ENCODE peak calls at places on chromosomes 6 and 20, in eight cellular contexts. One of them, this sample, is unnamed.

GRCh38 chr6:16947461-16948159 is 154.2 kb upstream of the STMND1 start:
- DNase-seq in germinal center: no peak
- DNase-seq in mucosa of gallbladder: no peak
- DNase-seq in brain microvascular endothelial cell: peak
- DNase-seq in H1: peak
- DNase-seq in EL: peak
- DNase-seq in T follicular helper cell: no peak
- DNase-seq in neuronal stem cell: no peak
- DNase-seq in this sample: peak

GRCh38 chr6:4435981-4436445 is 300.6 kb upstream of the ECI2 start:
- DNase-seq in germinal center: no peak
- DNase-seq in mucosa of gallbladder: no peak
- DNase-seq in brain microvascular endothelial cell: no peak
- DNase-seq in H1: no peak
- DNase-seq in EL: no peak
- DNase-seq in T follicular helper cell: no peak
- DNase-seq in neuronal stem cell: no peak
- DNase-seq in this sample: no peak

GRCh38 chr6:7518853-7519252 is 22.6 kb upstream of the DSP start:
- DNase-seq in germinal center: no peak
- DNase-seq in mucosa of gallbladder: no peak
- DNase-seq in brain microvascular endothelial cell: no peak
- DNase-seq in H1: no peak
- DNase-seq in EL: no peak
- DNase-seq in T follicular helper cell: no peak
- DNase-seq in neuronal stem cell: no peak
- DNase-seq in this sample: no peak

GRCh38 chr20:53940883-53941546 is 129.4 kb downstream of the BCAS1 start:
- DNase-seq in germinal center: no peak
- DNase-seq in mucosa of gallbladder: no peak
- DNase-seq in brain microvascular endothelial cell: peak
- DNase-seq in H1: no peak
- DNase-seq in EL: peak
- DNase-seq in T follicular helper cell: no peak
- DNase-seq in neuronal stem cell: no peak
- DNase-seq in this sample: no peak

GRCh38 chr6:20770776-20771175 is 236.5 kb downstream of the CDKAL1 start:
- DNase-seq in germinal center: no peak
- DNase-seq in mucosa of gallbladder: no peak
- DNase-seq in brain microvascular endothelial cell: no peak
- DNase-seq in H1: no peak
- DNase-seq in EL: no peak
- DNase-seq in T follicular helper cell: no peak
- DNase-seq in neuronal stem cell: no peak
- DNase-seq in this sample: no peak

GRCh38 chr20:35663516-35663812 is 1.2 kb downstream of the CPNE1 start:
- DNase-seq in germinal center: no peak
- DNase-seq in mucosa of gallbladder: no peak
- DNase-seq in brain microvascular endothelial cell: peak
- DNase-seq in H1: no peak
- DNase-seq in EL: peak
- DNase-seq in T follicular helper cell: no peak
- DNase-seq in neuronal stem cell: no peak
- DNase-seq in this sample: no peak

GRCh38 chr20:9215539-9215938 is 146.7 kb downstream of the PLCB4 start:
- DNase-seq in germinal center: no peak
- DNase-seq in mucosa of gallbladder: no peak
- DNase-seq in brain microvascular endothelial cell: no peak
- DNase-seq in H1: no peak
- DNase-seq in EL: no peak
- DNase-seq in T follicular helper cell: no peak
- DNase-seq in neuronal stem cell: no peak
- DNase-seq in this sample: no peak

GRCh38 chr20:32685541-32686529 is 12.1 kb upstream of the C20orf203 start:
- DNase-seq in germinal center: no peak
- DNase-seq in mucosa of gallbladder: no peak
- DNase-seq in brain microvascular endothelial cell: peak
- DNase-seq in H1: no peak
- DNase-seq in EL: peak
- DNase-seq in T follicular helper cell: no peak
- DNase-seq in neuronal stem cell: no peak
- DNase-seq in this sample: peak

GRCh38 chr6:21953831-21954801 is 342.7 kb downstream of the PRL start:
- DNase-seq in germinal center: no peak
- DNase-seq in mucosa of gallbladder: peak
- DNase-seq in brain microvascular endothelial cell: peak
- DNase-seq in H1: no peak
- DNase-seq in EL: peak
- DNase-seq in T follicular helper cell: no peak
- DNase-seq in neuronal stem cell: no peak
- DNase-seq in this sample: no peak

GRCh38 chr6:53109612-53110011 is 39.0 kb downstream of the GCM1 start:
- DNase-seq in germinal center: no peak
- DNase-seq in mucosa of gallbladder: no peak
- DNase-seq in brain microvascular endothelial cell: no peak
- DNase-seq in H1: no peak
- DNase-seq in EL: no peak
- DNase-seq in T follicular helper cell: no peak
- DNase-seq in neuronal stem cell: no peak
- DNase-seq in this sample: no peak

GRCh38 chr20:1829531-1829930 is 65.7 kb upstream of the SIRPA start:
- DNase-seq in germinal center: no peak
- DNase-seq in mucosa of gallbladder: no peak
- DNase-seq in brain microvascular endothelial cell: no peak
- DNase-seq in H1: no peak
- DNase-seq in EL: no peak
- DNase-seq in T follicular helper cell: no peak
- DNase-seq in neuronal stem cell: no peak
- DNase-seq in this sample: no peak

GRCh38 chr6:122653094-122653493 is 42.9 kb downstream of the PKIB start:
- DNase-seq in germinal center: no peak
- DNase-seq in mucosa of gallbladder: no peak
- DNase-seq in brain microvascular endothelial cell: peak
- DNase-seq in H1: no peak
- DNase-seq in EL: peak
- DNase-seq in T follicular helper cell: no peak
- DNase-seq in neuronal stem cell: no peak
- DNase-seq in this sample: no peak

GRCh38 chr6:27178860-27179259 is 68.6 kb upstream of the PRSS16 start:
- DNase-seq in germinal center: no peak
- DNase-seq in mucosa of gallbladder: no peak
- DNase-seq in brain microvascular endothelial cell: no peak
- DNase-seq in H1: no peak
- DNase-seq in EL: no peak
- DNase-seq in T follicular helper cell: no peak
- DNase-seq in neuronal stem cell: no peak
- DNase-seq in this sample: no peak

GRCh38 chr6:52820198-52820597 is 16.6 kb upstream of the GSTA1 start:
- DNase-seq in germinal center: no peak
- DNase-seq in mucosa of gallbladder: no peak
- DNase-seq in brain microvascular endothelial cell: no peak
- DNase-seq in H1: no peak
- DNase-seq in EL: peak
- DNase-seq in T follicular helper cell: no peak
- DNase-seq in neuronal stem cell: no peak
- DNase-seq in this sample: no peak

GRCh38 chr20:10427060-10427692 is 6.8 kb downstream of the MKKS start:
- DNase-seq in germinal center: peak
- DNase-seq in mucosa of gallbladder: peak
- DNase-seq in brain microvascular endothelial cell: peak
- DNase-seq in H1: no peak
- DNase-seq in EL: peak
- DNase-seq in T follicular helper cell: peak
- DNase-seq in neuronal stem cell: peak
- DNase-seq in this sample: peak

GRCh38 chr6:42193491-42193894 is 1.3 kb downstream of the GUCA1B start:
- DNase-seq in germinal center: no peak
- DNase-seq in mucosa of gallbladder: peak
- DNase-seq in brain microvascular endothelial cell: peak
- DNase-seq in H1: no peak
- DNase-seq in EL: peak
- DNase-seq in T follicular helper cell: no peak
- DNase-seq in neuronal stem cell: no peak
- DNase-seq in this sample: no peak

GRCh38 chr6:110387986-110388385 is 27.4 kb downstream of the DDO start:
- DNase-seq in germinal center: no peak
- DNase-seq in mucosa of gallbladder: no peak
- DNase-seq in brain microvascular endothelial cell: no peak
- DNase-seq in H1: no peak
- DNase-seq in EL: no peak
- DNase-seq in T follicular helper cell: no peak
- DNase-seq in neuronal stem cell: no peak
- DNase-seq in this sample: no peak

GRCh38 chr20:4949833-4950178 is 51.5 kb downstream of the SLC23A2 start:
- DNase-seq in germinal center: peak
- DNase-seq in mucosa of gallbladder: no peak
- DNase-seq in brain microvascular endothelial cell: no peak
- DNase-seq in H1: no peak
- DNase-seq in EL: peak
- DNase-seq in T follicular helper cell: no peak
- DNase-seq in neuronal stem cell: no peak
- DNase-seq in this sample: no peak

GRCh38 chr6:125947581-125947980 is 9.0 kb upstream of the HINT3 start:
- DNase-seq in germinal center: no peak
- DNase-seq in mucosa of gallbladder: peak
- DNase-seq in brain microvascular endothelial cell: peak
- DNase-seq in H1: no peak
- DNase-seq in EL: peak
- DNase-seq in T follicular helper cell: no peak
- DNase-seq in neuronal stem cell: no peak
- DNase-seq in this sample: no peak

GRCh38 chr20:38589967-38590681 is 9.1 kb downstream of the ADIG start:
- DNase-seq in germinal center: no peak
- DNase-seq in mucosa of gallbladder: no peak
- DNase-seq in brain microvascular endothelial cell: no peak
- DNase-seq in H1: no peak
- DNase-seq in EL: no peak
- DNase-seq in T follicular helper cell: no peak
- DNase-seq in neuronal stem cell: no peak
- DNase-seq in this sample: no peak

GRCh38 chr6:36688534-36689075 is 9.0 kb upstream of the RAB44 start:
- DNase-seq in germinal center: no peak
- DNase-seq in mucosa of gallbladder: no peak
- DNase-seq in brain microvascular endothelial cell: no peak
- DNase-seq in H1: no peak
- DNase-seq in EL: peak
- DNase-seq in T follicular helper cell: no peak
- DNase-seq in neuronal stem cell: no peak
- DNase-seq in this sample: no peak

GRCh38 chr6:11769244-11769643 is 9.4 kb downstream of the ADTRP start:
- DNase-seq in germinal center: no peak
- DNase-seq in mucosa of gallbladder: no peak
- DNase-seq in brain microvascular endothelial cell: peak
- DNase-seq in H1: no peak
- DNase-seq in EL: peak
- DNase-seq in T follicular helper cell: no peak
- DNase-seq in neuronal stem cell: no peak
- DNase-seq in this sample: no peak

GRCh38 chr6:79604583-79605037 is 26.5 kb upstream of the SH3BGRL2 start:
- DNase-seq in germinal center: no peak
- DNase-seq in mucosa of gallbladder: no peak
- DNase-seq in brain microvascular endothelial cell: peak
- DNase-seq in H1: no peak
- DNase-seq in EL: peak
- DNase-seq in T follicular helper cell: no peak
- DNase-seq in neuronal stem cell: no peak
- DNase-seq in this sample: no peak

GRCh38 chr6:32070814-32071466 is 32.7 kb downstream of the CYP21A2 start:
- DNase-seq in germinal center: no peak
- DNase-seq in mucosa of gallbladder: no peak
- DNase-seq in brain microvascular endothelial cell: no peak
- DNase-seq in H1: no peak
- DNase-seq in EL: no peak
- DNase-seq in T follicular helper cell: no peak
- DNase-seq in neuronal stem cell: no peak
- DNase-seq in this sample: peak

GRCh38 chr6:38528196-38528965 is 111.3 kb downstream of the BTBD9 start:
- DNase-seq in germinal center: no peak
- DNase-seq in mucosa of gallbladder: no peak
- DNase-seq in brain microvascular endothelial cell: no peak
- DNase-seq in H1: no peak
- DNase-seq in EL: no peak
- DNase-seq in T follicular helper cell: no peak
- DNase-seq in neuronal stem cell: no peak
- DNase-seq in this sample: no peak

GRCh38 chr6:170086639-170087420 is 204.0 kb downstream of the DLL1 start:
- DNase-seq in germinal center: no peak
- DNase-seq in mucosa of gallbladder: no peak
- DNase-seq in brain microvascular endothelial cell: no peak
- DNase-seq in H1: no peak
- DNase-seq in EL: no peak
- DNase-seq in T follicular helper cell: no peak
- DNase-seq in neuronal stem cell: no peak
- DNase-seq in this sample: no peak

GRCh38 chr6:161228096-161228495 is 45.8 kb downstream of the AGPAT4 start:
- DNase-seq in germinal center: no peak
- DNase-seq in mucosa of gallbladder: no peak
- DNase-seq in brain microvascular endothelial cell: no peak
- DNase-seq in H1: no peak
- DNase-seq in EL: no peak
- DNase-seq in T follicular helper cell: no peak
- DNase-seq in neuronal stem cell: no peak
- DNase-seq in this sample: no peak

GRCh38 chr6:100209323-100210137 is 215.5 kb upstream of the MCHR2 start:
- DNase-seq in germinal center: no peak
- DNase-seq in mucosa of gallbladder: no peak
- DNase-seq in brain microvascular endothelial cell: no peak
- DNase-seq in H1: no peak
- DNase-seq in EL: no peak
- DNase-seq in T follicular helper cell: no peak
- DNase-seq in neuronal stem cell: no peak
- DNase-seq in this sample: no peak

GRCh38 chr20:8043687-8044278 is 24.2 kb upstream of the TMX4 start:
- DNase-seq in germinal center: peak
- DNase-seq in mucosa of gallbladder: peak
- DNase-seq in brain microvascular endothelial cell: peak
- DNase-seq in H1: no peak
- DNase-seq in EL: peak
- DNase-seq in T follicular helper cell: no peak
- DNase-seq in neuronal stem cell: peak
- DNase-seq in this sample: peak

GRCh38 chr20:2283706-2284423 is 11.9 kb upstream of the TGM3 start:
- DNase-seq in germinal center: no peak
- DNase-seq in mucosa of gallbladder: no peak
- DNase-seq in brain microvascular endothelial cell: no peak
- DNase-seq in H1: no peak
- DNase-seq in EL: peak
- DNase-seq in T follicular helper cell: no peak
- DNase-seq in neuronal stem cell: no peak
- DNase-seq in this sample: peak

GRCh38 chr6:101011165-101011564 is 130.0 kb upstream of the ASCC3 start:
- DNase-seq in germinal center: no peak
- DNase-seq in mucosa of gallbladder: no peak
- DNase-seq in brain microvascular endothelial cell: no peak
- DNase-seq in H1: no peak
- DNase-seq in EL: peak
- DNase-seq in T follicular helper cell: no peak
- DNase-seq in neuronal stem cell: no peak
- DNase-seq in this sample: no peak

GRCh38 chr6:42013134-42013516 is 37.2 kb upstream of the TAF8 start:
- DNase-seq in germinal center: no peak
- DNase-seq in mucosa of gallbladder: no peak
- DNase-seq in brain microvascular endothelial cell: peak
- DNase-seq in H1: no peak
- DNase-seq in EL: peak
- DNase-seq in T follicular helper cell: no peak
- DNase-seq in neuronal stem cell: no peak
- DNase-seq in this sample: no peak

GRCh38 chr20:62792182-62792939 is 3.9 kb upstream of the MRGBP start:
- DNase-seq in germinal center: no peak
- DNase-seq in mucosa of gallbladder: no peak
- DNase-seq in brain microvascular endothelial cell: peak
- DNase-seq in H1: no peak
- DNase-seq in EL: peak
- DNase-seq in T follicular helper cell: no peak
- DNase-seq in neuronal stem cell: no peak
- DNase-seq in this sample: no peak

GRCh38 chr6:149965191-149966020 is 1.7 kb downstream of the ULBP1 start:
- DNase-seq in germinal center: peak
- DNase-seq in mucosa of gallbladder: no peak
- DNase-seq in brain microvascular endothelial cell: no peak
- DNase-seq in H1: no peak
- DNase-seq in EL: peak
- DNase-seq in T follicular helper cell: no peak
- DNase-seq in neuronal stem cell: no peak
- DNase-seq in this sample: no peak